ENCODE peak calls at places on chromosomes 3 and 15, in eight cellular contexts. Y is SK-N-SH, W is uterus, E is fibroblast of lung, Q is colonic mucosa, S is thoracic aorta, V is breast epithelium, A is PC-3. M is an unnamed sample.

GRCh38 chr3:184564685-184565385 is 3.2 kb downstream of the EPHB3 start:
- DNase-seq in S (no peak), V (no peak), W (no peak), A (no peak), Y (no peak), E (no peak), Q (no peak), M (no peak)

GRCh38 chr3:146065573-146066006 is 95.4 kb downstream of the PLOD2 start:
- DNase-seq in A (peak; percentile 82), S (no peak), Q (peak; percentile 35), Y (no peak), W (peak; percentile 49), V (no peak), E (peak; percentile 88), M (peak; percentile 62)

GRCh38 chr15:42693942-42694341 is 43.0 kb downstream of the CDAN1 start:
- DNase-seq in E (no peak), S (no peak), W (no peak), A (no peak), V (no peak), Q (no peak), Y (no peak), M (no peak)

GRCh38 chr15:44713006-44713966 is 2.0 kb downstream of the B2M start:
- DNase-seq in Y (peak; percentile 52), V (no peak), A (peak; percentile 70), Q (no peak), E (peak; percentile 53), S (no peak), W (no peak), M (peak; percentile 41)

GRCh38 chr3:52528596-52529375 is 4.9 kb downstream of the NT5DC2 start:
- DNase-seq in Q (no peak), W (no peak), Y (no peak), E (no peak), S (no peak), V (peak; percentile 41), A (no peak), M (no peak)

GRCh38 chr3:7194081-7194835 is 333.3 kb downstream of the GRM7 start:
- DNase-seq in Q (no peak), Y (no peak), A (no peak), E (no peak), V (no peak), S (no peak), W (no peak), M (peak; percentile 59)

GRCh38 chr3:99186016-99186415 is 284.5 kb upstream of the DCBLD2 start:
- DNase-seq in W (no peak), Q (no peak), E (no peak), A (no peak), V (no peak), Y (no peak), S (no peak), M (no peak)

GRCh38 chr15:90834626-90835025 is 33.8 kb upstream of the FURIN start:
- DNase-seq in W (no peak), S (no peak), V (no peak), E (no peak), Y (no peak), A (no peak), Q (no peak), M (no peak)

GRCh38 chr15:65377976-65378366 is at the start of gene IGDCC3:
- DNase-seq in Y (peak; percentile 85), V (no peak), A (no peak), W (no peak), E (peak; percentile 18), S (no peak), Q (no peak), M (no peak)

GRCh38 chr15:99984491-99985243 is 251.4 kb upstream of the LYSMD4 start:
- DNase-seq in S (no peak), V (no peak), E (no peak), A (no peak), W (no peak), Y (no peak), Q (no peak), M (no peak)

GRCh38 chr15:70588613-70589012 is 174.7 kb downstream of the UACA start:
- DNase-seq in V (no peak), S (no peak), Y (no peak), E (no peak), Q (no peak), A (no peak), W (no peak), M (no peak)

GRCh38 chr3:38476157-38476756 is 19.9 kb upstream of the EXOG start:
- DNase-seq in E (no peak), V (no peak), W (no peak), A (no peak), S (no peak), Y (no peak), Q (no peak), M (no peak)

GRCh38 chr15:48781481-48782081 is 29.3 kb downstream of the CEP152 start:
- DNase-seq in S (no peak), Y (no peak), V (no peak), E (no peak), W (no peak), A (peak; percentile 66), Q (no peak), M (no peak)

GRCh38 chr3:94539937-94540336 is 477.1 kb downstream of the NSUN3 start:
- DNase-seq in V (no peak), Q (no peak), S (no peak), W (no peak), Y (no peak), E (no peak), A (no peak), M (no peak)

GRCh38 chr15:93093765-93094164 is 4.8 kb upstream of the RGMA start:
- DNase-seq in Q (no peak), V (no peak), Y (no peak), A (no peak), S (no peak), E (no peak), W (no peak), M (no peak)

GRCh38 chr15:68019814-68020525 is 34.1 kb upstream of the PIAS1 start:
- DNase-seq in Q (no peak), S (no peak), W (no peak), V (no peak), Y (no peak), A (no peak), E (no peak), M (no peak)

GRCh38 chr3:149575213-149575961 is 82.4 kb downstream of the WWTR1 start:
- DNase-seq in W (peak; percentile 55), S (peak; percentile 33), V (no peak), A (peak; percentile 91), E (peak; percentile 89), Q (peak; percentile 24), Y (no peak), M (peak; percentile 58)

GRCh38 chr15:55698653-55699052 is 44.3 kb downstream of the PRTG start:
- DNase-seq in S (no peak), W (no peak), Y (no peak), Q (no peak), V (no peak), E (no peak), A (no peak), M (no peak)

GRCh38 chr15:85766007-85766831 is 28.5 kb downstream of the KLHL25 start:
- DNase-seq in V (no peak), A (no peak), W (no peak), Q (no peak), S (no peak), E (no peak), Y (no peak), M (no peak)

GRCh38 chr15:76064375-76064774 is 4.6 kb downstream of the TMEM266 start:
- DNase-seq in E (no peak), A (no peak), W (no peak), S (no peak), Y (peak; percentile 32), V (no peak), Q (no peak), M (no peak)

GRCh38 chr3:151169700-151170224 is 33.3 kb downstream of the GPR171 start:
- DNase-seq in E (no peak), V (no peak), S (no peak), W (no peak), Q (no peak), Y (no peak), A (no peak), M (no peak)

GRCh38 chr15:81500081-81500480 is 126.1 kb upstream of the TMC3 start:
- DNase-seq in V (no peak), E (no peak), W (no peak), S (no peak), Y (no peak), Q (no peak), A (no peak), M (no peak)

GRCh38 chr15:20349774-20350498 is 191.7 kb downstream of the GOLGA6L6 start:
- DNase-seq in Y (no peak), S (no peak), W (peak; percentile 14), A (no peak), V (peak; percentile 51), Q (no peak), E (no peak), M (no peak)

GRCh38 chr15:41494190-41494921 is 682 bp downstream of the ITPKA start:
- DNase-seq in S (no peak), Q (peak; percentile 52), A (peak; percentile 31), V (no peak), E (no peak), W (no peak), Y (peak; percentile 78), M (no peak)
- TF ChIP-seq CTCF in S (no peak), Q (no peak), A (no peak), V (no peak), E (no peak), W (no peak), Y (no peak), M (no peak)

GRCh38 chr15:33200444-33200843 is 5.9 kb upstream of the FMN1 start:
- DNase-seq in E (no peak), A (no peak), Q (no peak), V (no peak), Y (no peak), W (no peak), S (no peak), M (no peak)

GRCh38 chr15:33204087-33204486 is 9.6 kb upstream of the FMN1 start:
- DNase-seq in Q (no peak), E (no peak), Y (no peak), V (no peak), A (no peak), W (no peak), S (no peak), M (no peak)

GRCh38 chr15:33197636-33198035 is 3.1 kb upstream of the FMN1 start:
- DNase-seq in Q (no peak), Y (no peak), V (no peak), E (no peak), S (no peak), W (no peak), A (no peak), M (no peak)

GRCh38 chr15:33200903-33201302 is 6.4 kb upstream of the FMN1 start:
- DNase-seq in E (no peak), V (no peak), W (no peak), S (no peak), Y (no peak), Q (no peak), A (peak; percentile 49), M (peak; percentile 27)

GRCh38 chr15:33201376-33202189 is 7.1 kb upstream of the FMN1 start:
- DNase-seq in A (peak; percentile 98), W (no peak), E (peak; percentile 8), Q (peak; percentile 45), V (peak; percentile 57), S (no peak), Y (peak; percentile 42), M (peak; percentile 93)
- H3K4me3 ChIP-seq in A (peak overlapping the region; percentile 60), W (no peak overlapping the region), E (peak overlapping the region; percentile 38), Q (peak overlapping the region; percentile 1), V (peak overlapping the region; percentile 17), S (peak overlapping the region; percentile 59), Y (peak overlapping the region; percentile 52), M (no peak overlapping the region)

GRCh38 chr3:160676547-160677303 is at the start of gene ARL14:
- DNase-seq in V (no peak), W (no peak), Y (no peak), S (no peak), E (peak; percentile 14), Q (peak; percentile 83), A (peak; percentile 98), M (peak; percentile 98)
- H3K27me3 ChIP-seq in V (no peaks in the 10 kb centered on the region), W (no peaks in the 10 kb centered on the region), Y (no peaks in the 10 kb centered on the region), S (no peaks in the 10 kb centered on the region), E (no peaks in the 10 kb centered on the region), Q (no peaks in the 10 kb centered on the region), A (no peaks in the 10 kb centered on the region), M (no peaks in the 10 kb centered on the region)

GRCh38 chr3:65914740-65915366 is 123.9 kb downstream of the MAGI1 start:
- DNase-seq in W (no peak), Y (no peak), Q (no peak), S (no peak), E (peak; percentile 7), A (peak; percentile 2), V (no peak), M (peak; percentile 10)
- TF ChIP-seq CTCF in W (no peak), Y (peak; percentile 34), Q (no peak), S (no peak), E (peak; percentile 7), A (peak; percentile 37), V (no peak), M (peak; percentile 3)